ENCODE peak calls at places on chromosome 11, in four cellular contexts. O, S, B and U are unnamed samples.
A peak's percentile ranks its signal among the peaks of the same experiment; 100 is the strongest.

GRCh38 chr11:87213444-87213843 is 175.7 kb downstream of the TMEM135 start:
- ATAC-seq in O (no peak), S (no peak), B (no peak), U (no peak)

GRCh38 chr11:96279018-96279417 is 64.0 kb downstream of the MAML2 start:
- ATAC-seq in O (no peak), S (no peak), B (no peak), U (no peak)

GRCh38 chr11:73331138-73331916 is 23.3 kb downstream of the ARHGEF17 start:
- ATAC-seq in O (peak; percentile 14), S (no peak), B (peak; percentile 15), U (no peak)

GRCh38 chr11:57358543-57358961 is 20.4 kb downstream of the P2RX3 start:
- ATAC-seq in O (no peak), S (no peak), B (no peak), U (no peak)

GRCh38 chr11:86261328-86261727 is 16.8 kb downstream of the EED start:
- ATAC-seq in O (no peak), S (no peak), B (no peak), U (no peak)

GRCh38 chr11:3148255-3148989 is 16.7 kb downstream of the OSBPL5 start:
- ATAC-seq in O (no peak), S (no peak), B (no peak), U (no peak)

GRCh38 chr11:75474240-75474639 is 41.2 kb upstream of the KLHL35 start:
- ATAC-seq in O (no peak), S (no peak), B (no peak), U (no peak)

GRCh38 chr11:35619030-35619753 is 932 bp downstream of the FJX1 start:
- ATAC-seq in O (peak; percentile 25), S (peak; percentile 38), B (peak; percentile 2), U (no peak)

GRCh38 chr11:120525285-120526085 is 13.9 kb downstream of the GRIK4 start:
- ATAC-seq in O (no peak), S (no peak), B (no peak), U (no peak)

GRCh38 chr11:22582011-22582410 is 43.6 kb downstream of the FANCF start:
- ATAC-seq in O (no peak), S (no peak), B (no peak), U (no peak)

GRCh38 chr11:111454561-111455192 is 57.5 kb downstream of the BTG4 start:
- ATAC-seq in O (no peak), S (peak; percentile 32), B (peak; percentile 90), U (no peak)

GRCh38 chr11:60240661-60241060 is 2.3 kb downstream of the MS4A4E start:
- ATAC-seq in O (no peak), S (no peak), B (no peak), U (no peak)

GRCh38 chr11:38365274-38365673 is 1767.2 kb upstream of the RAG2 start:
- ATAC-seq in O (no peak), S (no peak), B (no peak), U (no peak)

GRCh38 chr11:65170058-65170534 is at the start of gene SPDYC:
- ATAC-seq in O (no peak), S (no peak), B (no peak), U (no peak)

GRCh38 chr11:35045219-35045819 is 93.7 kb upstream of the CD44 start:
- ATAC-seq in O (peak; percentile 50), S (peak; percentile 79), B (no peak), U (no peak)

GRCh38 chr11:44357734-44358133 is 47.8 kb upstream of the ALX4 start:
- ATAC-seq in O (no peak), S (no peak), B (no peak), U (no peak)

GRCh38 chr11:121082670-121083069 is 18.4 kb upstream of the TECTA start:
- ATAC-seq in O (no peak), S (no peak), B (no peak), U (no peak)

GRCh38 chr11:33643167-33643817 is 57.3 kb downstream of the C11orf91 start:
- ATAC-seq in O (no peak), S (no peak), B (no peak), U (no peak)

GRCh38 chr11:132646890-132647289 is 885.4 kb downstream of the OPCML start:
- ATAC-seq in O (no peak), S (no peak), B (no peak), U (no peak)

GRCh38 chr11:75574698-75575265 is 12.7 kb downstream of the SERPINH1 start:
- ATAC-seq in O (no peak), S (no peak), B (peak; percentile 21), U (no peak)

GRCh38 chr11:17954395-17955252 is 58.2 kb downstream of the SERGEF start:
- ATAC-seq in O (no peak), S (no peak), B (no peak), U (no peak)

GRCh38 chr11:534592-535518 is 521 bp downstream of the HRAS start:
- ATAC-seq in O (peak; percentile 33), S (no peak), B (peak; percentile 16), U (peak; percentile 27)

GRCh38 chr11:11568651-11569229 is 53.1 kb downstream of the GALNT18 start:
- ATAC-seq in O (no peak), S (no peak), B (no peak), U (no peak)
- H3K4me1 ChIP-seq in O (peaks cover 14% of the 10 kb centered on the region), S (peaks cover 22% of the 10 kb centered on the region), B (peaks cover 4% of the 10 kb centered on the region), U (peaks cover 16% of the 10 kb centered on the region)

GRCh38 chr11:47886096-47886495 is 37.9 kb upstream of the NUP160 start:
- ATAC-seq in O (peak; percentile 35), S (peak; percentile 67), B (peak; percentile 92), U (peak; percentile 58)
- TF ChIP-seq POLR2A in O (no peak), S (no peak), B (no peak), U (no peak)

DNA sequence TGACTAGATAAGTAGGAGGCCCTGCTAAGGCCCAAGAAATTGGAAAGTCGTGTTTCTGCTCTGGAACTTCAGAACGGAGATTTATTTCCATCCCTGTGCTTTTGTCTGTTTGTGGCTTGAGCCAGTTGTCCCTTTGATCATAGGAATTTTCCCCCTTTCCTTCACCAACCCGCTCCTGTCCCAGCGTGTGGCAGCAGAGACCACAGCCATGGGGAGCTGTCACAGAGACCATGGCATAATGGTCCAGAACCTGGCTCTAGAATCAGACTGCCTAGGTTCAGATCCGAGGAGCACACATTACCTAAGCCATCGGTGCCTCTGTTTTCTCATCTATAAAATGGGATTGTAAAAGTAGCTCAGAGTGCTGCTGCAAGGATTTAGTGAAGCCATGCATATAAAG is 128.1 kb downstream of the GALNT18 start:
- ATAC-seq in O (no peak), S (no peak), B (no peak), U (no peak)
- TF ChIP-seq CTCF in O (no peak), S (no peak), B (no peak), U (no peak)

DNA sequence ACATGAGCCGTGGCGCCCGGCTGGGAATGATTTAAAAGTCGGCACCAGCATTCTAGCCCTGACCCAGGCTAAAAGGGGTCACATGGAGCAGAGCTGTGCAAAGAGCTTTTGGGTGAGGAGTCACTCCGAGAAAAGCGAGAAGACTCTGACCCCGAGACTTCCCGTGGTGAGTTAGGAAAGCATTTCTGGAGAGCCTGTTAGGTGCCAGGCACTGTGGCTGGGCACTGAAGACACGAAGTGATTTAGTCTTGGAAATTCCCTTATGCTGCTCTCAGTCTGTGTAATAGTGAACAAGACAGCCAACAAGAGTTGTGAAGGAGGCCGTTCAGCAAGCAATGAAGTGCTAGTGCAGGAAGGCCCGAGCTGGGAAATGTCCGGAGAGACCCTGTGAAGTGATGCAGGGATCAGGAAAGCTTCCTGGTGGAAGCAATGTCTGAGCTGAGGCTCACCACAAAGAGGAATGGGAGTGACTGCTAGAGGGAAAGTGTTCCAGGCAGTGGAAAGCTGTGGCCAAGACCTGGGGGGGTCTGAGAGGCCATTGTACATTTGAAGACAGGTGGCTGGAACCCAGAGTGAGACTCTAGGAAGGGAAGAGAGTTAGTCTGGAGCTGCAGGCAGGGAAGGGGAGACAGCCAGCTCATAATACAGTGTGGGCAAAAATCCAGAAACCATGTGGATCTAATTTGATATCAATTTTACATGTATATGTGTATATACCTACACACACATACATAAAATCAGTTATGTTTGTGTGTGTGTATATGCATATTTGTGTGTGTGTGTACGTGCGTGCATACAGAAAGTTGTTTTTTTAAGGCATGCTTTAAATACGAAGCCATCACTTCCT is 31.7 kb downstream of the MARK2 start:
- ATAC-seq in O (no peak), S (no peak), B (no peak), U (no peak)
- H3K4me1 ChIP-seq in O (peaks cover 89% of the 10 kb centered on the region), S (peaks cover 98% of the 10 kb centered on the region), B (peaks cover 14% of the 10 kb centered on the region), U (peaks cover 2% of the 10 kb centered on the region)

GRCh38 chr11:62560566-62561103 is 13.1 kb downstream of the EEF1G start:
- ATAC-seq in O (peak; percentile 79), S (peak; percentile 86), B (peak; percentile 80), U (peak; percentile 89)
- TF ChIP-seq POLR2A in O (peak; percentile 8), S (no peak), B (peak; percentile 54), U (no peak)

GRCh38 chr11:77473801-77474508 is at the start of gene PAK1:
- ATAC-seq in O (peak; percentile 81), S (peak; percentile 88), B (peak; percentile 88), U (peak; percentile 86)
- TF ChIP-seq CTCF in O (peak; percentile 25), S (no peak), B (peak; percentile 24), U (no peak)

DNA sequence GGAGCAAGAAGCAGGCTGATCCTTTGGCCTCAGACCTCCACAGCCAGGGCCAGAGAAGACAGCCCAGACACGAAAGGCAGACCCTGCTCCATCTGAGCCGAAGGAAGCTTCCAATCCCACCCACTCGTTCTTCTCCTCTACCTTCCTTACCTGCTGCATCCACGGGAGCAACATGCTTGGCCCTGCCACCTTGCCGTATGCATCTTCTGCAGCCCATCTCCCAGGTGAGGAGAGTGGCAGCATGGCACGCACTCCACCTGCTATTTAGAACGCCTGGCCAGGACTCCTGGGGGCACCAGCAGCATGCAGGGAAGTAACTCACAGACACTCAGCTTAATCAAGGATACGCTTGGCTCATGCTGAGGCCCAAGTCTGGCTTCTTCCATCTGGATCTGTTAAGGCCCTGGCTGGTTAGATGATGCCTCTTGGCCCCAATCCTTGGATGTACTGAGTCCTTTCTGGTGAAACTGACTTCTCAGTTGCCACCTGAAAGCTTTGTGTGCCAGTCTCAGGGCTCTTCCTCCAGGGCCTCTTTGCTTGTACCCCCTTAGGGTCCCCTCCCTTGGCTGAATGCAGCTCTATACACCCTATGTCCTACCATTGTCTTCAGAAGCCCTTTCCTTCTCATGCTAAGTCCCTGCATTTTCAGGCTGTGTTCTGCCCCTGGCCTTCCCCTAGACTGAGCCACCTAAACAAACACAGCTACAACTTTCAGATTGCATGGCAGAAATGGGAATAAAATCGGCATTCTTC is 604.9 kb downstream of the BUD13 start:
- ATAC-seq in O (no peak), S (no peak), B (no peak), U (no peak)
- H3K4me1 ChIP-seq in O (no peaks in the 10 kb centered on the region), S (no peaks in the 10 kb centered on the region), B (no peaks in the 10 kb centered on the region), U (no peaks in the 10 kb centered on the region)